ENCODE peak calls at places on chromosomes 5 and 9, in ten cellular contexts. V is fibroblast of lung, U is GM12878, L is OCI-LY7, R is H9, I is GM23248, S is neural progenitor cell, G is hepatocyte, C is mammary epithelial cell, X is keratinocyte. Z is an unnamed sample. For H4K20me1, the result is how much of the 10 kb centered on the place peaks cover.

GRCh38 chr9:87393706-87394255 is 103.9 kb upstream of the DAPK1 start:
- DNase-seq in V (no peak), U (no peak), L (no peak), R (no peak), I (no peak), S (no peak), G (no peak), C (no peak), X (no peak), Z (no peak)

GRCh38 chr5:17218353-17219005 is 1.0 kb downstream of the BASP1 start:
- DNase-seq in V (peak), U (no peak), L (peak), R (no peak), I (peak), S (peak), G (peak), C (peak), X (no peak), Z (no peak)

GRCh38 chr5:121021688-121022087 is 557.6 kb downstream of the PRR16 start:
- DNase-seq in V (no peak), U (no peak), L (no peak), R (no peak), I (no peak), S (no peak), G (no peak), C (no peak), X (no peak), Z (no peak)

GRCh38 chr5:76419597-76419996 is 16.5 kb downstream of the IQGAP2 start:
- DNase-seq in V (no peak), U (no peak), L (no peak), R (no peak), I (no peak), S (no peak), G (no peak), C (no peak), X (no peak), Z (no peak)

GRCh38 chr5:181190711-181191525 is 14.1 kb downstream of the TRIM7 start:
- DNase-seq in V (peak), U (no peak), L (peak), R (no peak), I (peak), S (peak), G (peak), C (peak), X (no peak), Z (no peak)

GRCh38 chr9:117300686-117301085 is 114.2 kb downstream of the ASTN2 start:
- DNase-seq in V (no peak), U (no peak), L (no peak), R (no peak), I (no peak), S (no peak), G (no peak), C (no peak), X (no peak), Z (no peak)

GRCh38 chr9:2676466-2676865 is 40.8 kb upstream of the KCNV2 start:
- DNase-seq in V (no peak), U (no peak), L (no peak), R (no peak), I (no peak), S (no peak), G (no peak), C (no peak), X (no peak), Z (no peak)

GRCh38 chr5:142070734-142071133 is 37.8 kb upstream of the NDFIP1 start:
- DNase-seq in V (no peak), U (no peak), L (no peak), R (no peak), I (no peak), S (no peak), G (no peak), C (no peak), X (no peak), Z (no peak)

GRCh38 chr5:27328480-27328879 is 290.1 kb upstream of the CDH9 start:
- DNase-seq in V (peak), U (no peak), L (no peak), R (no peak), I (peak), S (no peak), G (no peak), C (peak), X (no peak), Z (no peak)

GRCh38 chr9:7129391-7129790 is 371.6 kb downstream of the KDM4C start:
- DNase-seq in V (peak), U (no peak), L (no peak), R (no peak), I (no peak), S (no peak), G (no peak), C (peak), X (no peak), Z (no peak)

GRCh38 chr9:98130576-98131228 is 11.7 kb upstream of the TRIM14 start:
- DNase-seq in V (no peak), U (no peak), L (no peak), R (no peak), I (no peak), S (no peak), G (no peak), C (no peak), X (no peak), Z (no peak)

GRCh38 chr5:127313847-127314473 is 23.4 kb downstream of the MEGF10 start:
- DNase-seq in V (peak), U (no peak), L (peak), R (peak), I (peak), S (peak), G (peak), C (peak), X (no peak), Z (peak)

GRCh38 chr5:77448831-77449230 is 43.3 kb downstream of the WDR41 start:
- DNase-seq in V (no peak), U (no peak), L (no peak), R (no peak), I (no peak), S (no peak), G (no peak), C (no peak), X (no peak), Z (no peak)

GRCh38 chr9:81666123-81666522 is 23.2 kb downstream of the TLE1 start:
- DNase-seq in V (peak), U (no peak), L (no peak), R (no peak), I (no peak), S (no peak), G (no peak), C (peak), X (peak), Z (no peak)

DNA sequence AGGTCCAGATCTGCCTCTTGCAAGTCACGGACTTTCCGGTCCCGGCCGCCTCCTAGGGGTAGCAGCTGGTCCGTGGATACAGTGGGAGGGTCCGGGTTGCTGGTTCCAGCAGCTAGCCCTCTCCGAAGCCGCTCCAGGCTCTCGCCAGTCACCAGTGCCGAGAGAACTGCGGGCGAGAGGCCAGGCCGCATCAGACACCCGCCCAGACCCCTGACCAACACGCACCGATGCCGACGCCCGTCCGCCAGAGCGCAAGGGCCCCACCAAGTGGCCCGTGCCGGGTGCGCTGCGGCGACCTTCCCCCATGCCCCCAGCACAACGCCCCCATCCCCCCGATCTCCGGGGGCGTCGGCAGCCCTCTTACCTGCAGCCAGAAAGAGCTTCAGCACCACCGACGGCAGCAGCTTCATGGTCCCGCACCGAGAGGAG is 470 bp downstream of the HBEGF start:
- DNase-seq in V (peak), U (no peak), L (peak), R (peak), I (peak), S (peak), G (peak), C (peak), X (no peak), Z (peak)
- H2AFZ ChIP-seq in V (peak), U (peak), L (peak), R (peak), I (peak), S (peak), G (peak), C (peak), X (peak), Z (no peak)

DNA sequence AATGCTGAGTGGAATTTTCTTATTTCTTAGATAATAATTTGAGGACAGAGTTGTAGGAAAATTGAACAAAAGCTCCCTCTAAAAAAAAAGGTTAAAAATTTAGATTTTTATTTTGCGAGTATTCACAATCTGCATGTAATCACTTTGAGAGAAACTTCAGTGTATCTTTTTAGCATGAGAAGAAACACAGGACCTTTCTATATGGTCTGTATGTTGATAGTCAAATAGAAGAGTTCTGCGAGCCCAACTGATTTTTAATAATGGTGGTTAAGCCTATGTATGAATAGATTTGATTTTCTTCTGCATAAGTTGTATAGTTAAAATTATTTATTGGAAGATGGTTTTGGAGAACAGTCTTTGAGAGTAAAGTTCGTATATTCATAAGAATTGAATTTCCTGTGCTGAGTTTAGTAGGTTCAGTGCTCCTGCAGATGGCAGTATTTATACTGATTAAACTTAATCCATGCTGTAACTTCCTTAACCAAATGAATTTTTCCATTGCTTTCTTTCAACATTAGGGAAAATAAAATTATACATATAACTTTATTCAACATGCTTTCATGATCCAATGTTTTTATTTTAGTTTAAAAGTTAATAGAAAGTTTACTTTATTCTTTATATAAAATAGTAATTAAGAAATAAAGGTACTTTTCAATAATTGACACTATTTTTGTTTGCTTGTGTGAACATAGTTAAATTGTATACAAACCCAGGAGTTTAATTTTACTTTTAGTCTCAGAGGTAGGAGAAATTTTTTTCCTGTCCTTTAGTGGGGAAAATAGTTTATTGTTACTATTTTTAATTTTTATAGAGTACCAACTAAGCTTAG is 19.6 kb downstream of the TCERG1 start:
- DNase-seq in V (peak), U (no peak), L (peak), R (no peak), I (peak), S (peak), G (no peak), C (no peak), X (no peak), Z (no peak)
- H4K20me1 ChIP-seq in V (under half), U (under half), L (under half), R (under half), I (under half), S (under half), G (under half), C (under half), X (under half), Z (half or more)

GRCh38 chr9:113502427-113503008 is 39.0 kb downstream of the RGS3 start:
- DNase-seq in V (no peak), U (no peak), L (no peak), R (no peak), I (no peak), S (no peak), G (no peak), C (no peak), X (no peak), Z (no peak)
- H2AFZ ChIP-seq in V (no peak), U (no peak), L (peak), R (no peak), I (no peak), S (no peak), G (no peak), C (no peak), X (no peak), Z (no peak)

DNA sequence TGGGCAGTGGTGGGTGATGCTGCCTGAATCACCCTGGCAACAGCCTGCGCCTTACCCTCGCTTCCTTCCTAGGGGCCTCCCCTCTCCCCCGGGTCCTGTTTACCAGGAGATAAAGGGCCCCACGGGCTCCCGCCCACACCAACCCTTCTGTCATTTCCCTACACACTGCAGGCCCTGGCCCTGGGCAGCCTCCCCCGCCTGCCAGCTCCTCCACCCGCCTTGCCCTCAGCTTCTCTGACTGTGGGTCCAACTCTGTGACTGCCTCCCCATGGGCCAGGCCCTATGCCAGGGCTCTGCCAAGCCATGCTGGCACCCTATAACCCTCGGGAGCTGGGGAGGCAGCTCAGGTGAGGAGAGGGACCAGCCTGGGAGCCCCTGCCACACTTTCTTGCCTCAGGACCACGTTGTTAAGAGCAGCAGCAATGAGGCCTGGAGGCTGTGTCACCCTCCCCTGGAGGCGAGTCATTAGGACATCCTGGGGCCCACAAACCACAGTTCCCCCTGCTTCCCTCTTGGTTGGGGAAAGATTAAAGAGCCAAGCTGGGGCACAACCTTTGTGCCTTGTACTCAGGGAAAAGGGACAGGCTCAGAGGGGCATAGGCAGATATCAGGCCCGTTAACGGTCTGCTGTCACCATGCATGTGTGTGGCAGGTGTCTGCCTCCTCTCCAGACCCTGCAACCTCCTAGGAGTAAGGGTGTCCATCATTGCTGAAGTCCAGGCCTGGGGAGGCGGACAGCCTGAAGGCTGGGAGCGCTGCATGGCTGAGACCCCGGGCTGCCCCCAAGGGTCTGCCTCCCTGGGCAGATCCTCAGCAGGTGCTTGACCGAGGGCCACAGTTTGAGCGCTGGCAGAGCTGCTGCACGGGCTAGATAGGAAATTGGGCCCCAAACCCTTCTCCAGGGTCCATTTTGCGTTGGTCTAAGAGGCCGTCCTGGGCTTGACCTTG is 2.7 kb downstream of the MGAT4B start:
- DNase-seq in V (no peak), U (no peak), L (no peak), R (no peak), I (peak), S (no peak), G (peak), C (peak), X (no peak), Z (no peak)
- H4K20me1 ChIP-seq in V (under half), U (under half), L (under half), R (under half), I (under half), S (half or more), G (under half), C (under half), X (under half), Z (under half)

GRCh38 chr9:91898451-91899433 is 51.3 kb downstream of the ROR2 start:
- DNase-seq in V (no peak), U (no peak), L (no peak), R (no peak), I (peak), S (peak), G (peak), C (no peak), X (no peak), Z (no peak)

GRCh38 chr9:91896513-91897121 is 53.4 kb downstream of the ROR2 start:
- DNase-seq in V (peak), U (no peak), L (no peak), R (no peak), I (peak), S (peak), G (peak), C (peak), X (no peak), Z (no peak)

GRCh38 chr9:91894023-91894422 is 56.0 kb downstream of the ROR2 start:
- DNase-seq in V (no peak), U (no peak), L (no peak), R (no peak), I (no peak), S (no peak), G (no peak), C (no peak), X (no peak), Z (no peak)

GRCh38 chr9:91897201-91897600 is 52.8 kb downstream of the ROR2 start:
- DNase-seq in V (peak), U (no peak), L (no peak), R (no peak), I (peak), S (no peak), G (no peak), C (peak), X (no peak), Z (no peak)

DNA sequence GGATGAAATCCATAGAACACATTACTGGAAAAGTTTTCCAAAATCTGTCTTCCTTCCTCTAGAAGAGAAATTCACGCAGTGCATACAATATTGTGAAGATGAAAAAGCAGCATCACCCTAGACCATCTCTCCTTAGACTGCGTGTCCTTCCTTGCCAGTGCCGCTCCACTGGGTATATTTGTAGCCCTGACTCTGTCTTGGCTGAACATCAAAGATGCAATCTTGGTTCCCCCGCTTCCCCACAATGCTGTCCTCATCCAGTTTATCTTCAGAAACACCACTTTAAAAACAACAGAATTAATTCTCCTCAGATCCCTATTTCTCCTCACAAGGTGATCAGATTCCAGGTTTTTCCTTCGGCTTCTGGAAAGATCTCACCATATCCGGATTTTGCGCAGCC is 53.9 kb downstream of the ROR2 start:
- DNase-seq in V (no peak), U (no peak), L (no peak), R (no peak), I (no peak), S (no peak), G (no peak), C (no peak), X (no peak), Z (no peak)
- H2AFZ ChIP-seq in V (no peak), U (no peak), L (no peak), R (no peak), I (no peak), S (no peak), G (no peak), C (no peak), X (no peak), Z (no peak)

DNA sequence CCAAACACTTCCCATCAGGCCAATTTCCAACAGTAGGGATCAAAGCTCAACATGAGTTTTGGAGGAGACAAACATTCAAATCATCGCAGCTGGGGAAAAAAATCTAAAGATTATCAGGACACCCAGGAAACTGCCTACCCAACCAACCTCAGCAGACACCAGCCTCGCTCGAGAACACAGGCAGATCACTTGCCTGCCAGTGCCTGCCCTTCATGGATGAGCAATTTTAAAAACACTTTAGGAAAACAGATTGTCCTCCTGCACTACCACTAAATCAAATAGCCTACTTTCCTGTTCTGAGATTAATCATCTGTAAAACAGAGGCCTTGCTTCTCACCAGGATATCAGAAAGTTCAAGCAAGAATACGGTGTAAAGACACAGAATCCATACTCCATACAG is 14.7 kb upstream of the TMEM174 start:
- DNase-seq in V (no peak), U (no peak), L (no peak), R (no peak), I (no peak), S (no peak), G (no peak), C (peak), X (no peak), Z (no peak)
- H4K20me1 ChIP-seq in V (under half), U (under half), L (under half), R (under half), I (under half), S (under half), G (under half), C (under half), X (under half), Z (under half)

Z was measured in PC-9.